ENCODE peak calls at places on chromosome 17, in six cellular contexts. B, U, I, Z, Y and J are unnamed samples. For H3K4me1, the result is how much of the 10 kb centered on the place peaks cover.

GRCh38 chr17:62965149-62965648 is 836 bp upstream of the TANC2 start:
- DNase-seq in B (no peak), U (no peak), I (no peak), Z (no peak), Y (no peak), J (no peak)

GRCh38 chr17:74678541-74678940 is 34.2 kb downstream of the CD300LF start:
- DNase-seq in B (no peak), U (no peak), I (no peak), Z (no peak), Y (no peak), J (no peak)

GRCh38 chr17:29723283-29724047 is 100.8 kb upstream of the CORO6 start:
- DNase-seq in B (no peak), U (no peak), I (no peak), Z (no peak), Y (no peak), J (no peak)

GRCh38 chr17:4712526-4712925 is 2.1 kb downstream of the ARRB2 start:
- DNase-seq in B (no peak), U (no peak), I (no peak), Z (no peak), Y (no peak), J (no peak)

GRCh38 chr17:75566456-75567233 is 21.0 kb upstream of the MYO15B start:
- DNase-seq in B (no peak), U (no peak), I (no peak), Z (no peak), Y (no peak), J (no peak)

GRCh38 chr17:61878520-61878919 is 15.2 kb upstream of the BRIP1 start:
- DNase-seq in B (no peak), U (no peak), I (no peak), Z (no peak), Y (no peak), J (no peak)

GRCh38 chr17:15220785-15221184 is 44.3 kb downstream of the PMP22 start:
- DNase-seq in B (no peak), U (no peak), I (no peak), Z (no peak), Y (no peak), J (no peak)

GRCh38 chr17:64694207-64694606 is 32.1 kb upstream of the SMURF2 start:
- DNase-seq in B (peak), U (peak), I (no peak), Z (peak), Y (no peak), J (peak)

GRCh38 chr17:81461607-81462500 is 50.7 kb downstream of the ACTG1 start:
- DNase-seq in B (no peak), U (no peak), I (no peak), Z (no peak), Y (no peak), J (no peak)

GRCh38 chr17:18182978-18183333 is 672 bp upstream of the ALKBH5 start:
- DNase-seq in B (peak), U (peak), I (no peak), Z (peak), Y (peak), J (peak)

GRCh38 chr17:44872131-44872768 is 24.6 kb downstream of the HIGD1B start:
- DNase-seq in B (no peak), U (peak), I (no peak), Z (no peak), Y (no peak), J (no peak)

GRCh38 chr17:4053596-4053995 is 89.2 kb downstream of the ZZEF1 start:
- DNase-seq in B (no peak), U (no peak), I (no peak), Z (no peak), Y (no peak), J (no peak)

GRCh38 chr17:39208893-39209292 is 8.8 kb downstream of the RPL19 start:
- DNase-seq in B (no peak), U (peak), I (peak), Z (peak), Y (no peak), J (no peak)

GRCh38 chr17:42886283-42887176 is 14.1 kb upstream of the G6PC1 start:
- DNase-seq in B (no peak), U (no peak), I (no peak), Z (peak), Y (no peak), J (no peak)

GRCh38 chr17:70270554-70270953 is 101.2 kb downstream of the KCNJ2 start:
- DNase-seq in B (no peak), U (no peak), I (no peak), Z (no peak), Y (no peak), J (no peak)

GRCh38 chr17:3635474-3636153 is 436 bp downstream of the SHPK start:
- DNase-seq in B (no peak), U (no peak), I (no peak), Z (peak), Y (no peak), J (no peak)

GRCh38 chr17:17350491-17351355 is 47.5 kb downstream of the NT5M start:
- DNase-seq in B (no peak), U (no peak), I (peak), Z (no peak), Y (no peak), J (peak)

GRCh38 chr17:82371333-82372062 is at the start of gene UTS2R:
- DNase-seq in B (no peak), U (peak), I (peak), Z (peak), Y (no peak), J (peak)

GRCh38 chr17:71500761-71501555 is 619.9 kb upstream of the SOX9 start:
- DNase-seq in B (no peak), U (no peak), I (no peak), Z (no peak), Y (no peak), J (no peak)

GRCh38 chr17:13561606-13562270 is 40.0 kb downstream of the HS3ST3A1 start:
- DNase-seq in B (no peak), U (no peak), I (no peak), Z (no peak), Y (no peak), J (no peak)

GRCh38 chr17:38454528-38454927 is 26.3 kb downstream of the ARHGAP23 start:
- DNase-seq in B (peak), U (peak), I (no peak), Z (no peak), Y (peak), J (no peak)

GRCh38 chr17:41777579-41778188 is 8.8 kb downstream of the JUP start:
- DNase-seq in B (peak), U (peak), I (no peak), Z (peak), Y (peak), J (peak)

GRCh38 chr17:45857977-45858708 is 13.5 kb downstream of the SPPL2C start:
- DNase-seq in B (no peak), U (no peak), I (peak), Z (no peak), Y (no peak), J (no peak)

GRCh38 chr17:81246679-81247338 is 7.7 kb downstream of the NDUFAF8 start:
- DNase-seq in B (no peak), U (peak), I (no peak), Z (no peak), Y (no peak), J (peak)

GRCh38 chr17:44758414-44759095 is at the start of gene ADAM11:
- DNase-seq in B (no peak), U (no peak), I (peak), Z (peak), Y (no peak), J (no peak)

GRCh38 chr17:35616506-35616905 is 29.4 kb downstream of the AP2B1 start:
- DNase-seq in B (no peak), U (no peak), I (no peak), Z (no peak), Y (no peak), J (no peak)

GRCh38 chr17:82912571-82913089 is 72.8 kb upstream of the ZNF750 start:
- DNase-seq in B (no peak), U (peak), I (no peak), Z (no peak), Y (no peak), J (no peak)

GRCh38 chr17:2776589-2777241 is 19.5 kb upstream of the RAP1GAP2 start:
- DNase-seq in B (no peak), U (no peak), I (peak), Z (peak), Y (no peak), J (no peak)

GRCh38 chr17:47720196-47720595 is 12.8 kb upstream of the TBX21 start:
- DNase-seq in B (no peak), U (no peak), I (no peak), Z (no peak), Y (no peak), J (no peak)
- H3K4me1 ChIP-seq in B (under half), U (under half), I (under half), Z (under half), Y (under half), J (under half)

DNA sequence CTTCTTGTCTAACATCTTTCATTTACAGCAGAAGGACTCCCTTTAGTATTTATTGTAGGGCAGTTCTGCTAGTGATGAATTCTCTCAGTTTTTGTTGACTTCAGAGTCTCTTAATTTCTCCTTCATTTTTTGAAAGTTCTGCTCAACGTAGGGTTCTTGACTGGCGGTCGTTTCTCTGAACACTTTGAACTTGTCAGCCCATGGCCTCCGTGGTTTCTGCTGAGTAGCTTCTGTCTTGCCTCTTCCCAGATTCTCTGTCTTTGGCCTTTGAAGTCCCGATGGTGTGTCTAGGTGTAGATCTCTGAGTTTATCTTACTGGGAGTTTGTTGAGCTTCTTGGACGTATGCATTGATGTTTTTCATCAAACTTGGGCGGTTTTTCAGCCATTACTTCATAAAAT is 13.4 kb downstream of the GAA start:
- DNase-seq in B (no peak), U (no peak), I (no peak), Z (no peak), Y (no peak), J (no peak)
- TF ChIP-seq CTCF in B (no peak), U (no peak), I (no peak), Z (no peak), Y (no peak), J (no peak)

DNA sequence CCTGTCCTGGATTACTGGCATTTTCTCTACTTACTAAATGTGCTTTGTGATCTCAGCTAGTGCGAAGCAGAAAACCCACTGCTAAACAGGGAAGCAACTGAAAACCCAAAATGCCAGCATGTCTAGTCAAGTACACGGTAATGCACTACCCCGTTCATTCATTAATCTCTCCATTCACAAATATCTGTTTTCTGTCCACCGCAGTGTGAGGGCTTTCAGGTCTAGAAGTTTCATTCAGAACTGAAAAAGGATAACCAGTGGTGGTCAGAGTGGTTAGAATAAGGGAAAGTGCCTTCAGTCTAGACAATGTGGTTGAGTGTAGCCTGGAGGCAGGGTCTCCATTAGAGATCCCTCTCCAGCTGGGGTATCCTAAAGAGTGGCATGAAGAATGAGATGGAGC is 68.3 kb downstream of the C17orf67 start:
- DNase-seq in B (no peak), U (no peak), I (no peak), Z (no peak), Y (no peak), J (no peak)
- H3K4me1 ChIP-seq in B (under half), U (under half), I (under half), Z (under half), Y (under half), J (under half)

GRCh38 chr17:77645441-77646430 is 312.8 kb upstream of the TNRC6C start:
- DNase-seq in B (no peak), U (no peak), I (peak), Z (no peak), Y (no peak), J (no peak)

GRCh38 chr17:77654296-77654695 is 304.2 kb upstream of the TNRC6C start:
- DNase-seq in B (no peak), U (no peak), I (no peak), Z (peak), Y (no peak), J (no peak)

GRCh38 chr17:77647531-77647930 is 311.0 kb upstream of the TNRC6C start:
- DNase-seq in B (no peak), U (no peak), I (peak), Z (peak), Y (no peak), J (no peak)

GRCh38 chr17:77651983-77652382 is 306.5 kb upstream of the TNRC6C start:
- DNase-seq in B (no peak), U (no peak), I (no peak), Z (peak), Y (no peak), J (no peak)

DNA sequence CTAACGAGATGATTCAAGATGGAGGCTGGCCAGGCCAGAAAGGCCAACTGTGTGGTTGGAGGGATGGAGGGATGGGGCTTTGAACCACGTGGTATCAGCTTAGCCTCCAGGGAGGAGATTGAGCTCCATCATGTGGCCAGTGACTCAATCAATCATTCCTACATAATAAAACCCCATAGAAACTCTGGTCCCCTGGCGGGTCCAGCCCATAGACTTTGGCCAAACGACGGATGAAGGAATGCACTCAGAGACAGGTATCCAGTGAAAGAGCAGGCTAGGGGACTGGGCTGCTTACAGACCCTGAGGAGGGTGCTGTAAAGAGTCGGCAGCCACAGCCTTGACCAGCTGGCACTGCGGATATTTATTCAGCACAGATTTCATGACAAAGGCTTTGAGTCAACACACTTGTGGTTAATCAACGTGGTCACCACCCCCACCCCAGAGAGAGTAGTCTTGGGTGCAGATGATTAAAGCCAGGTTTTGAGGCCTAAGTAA is 308.7 kb upstream of the TNRC6C start:
- DNase-seq in B (no peak), U (no peak), I (peak), Z (peak), Y (no peak), J (no peak)
- TF ChIP-seq CTCF in B (no peak), U (no peak), I (no peak), Z (no peak), Y (no peak), J (no peak)

GRCh38 chr17:27567563-27567859 is 63.5 kb upstream of the LGALS9 start:
- DNase-seq in B (no peak), U (no peak), I (no peak), Z (peak), Y (no peak), J (no peak)

GRCh38 chr17:27564463-27564862 is 66.5 kb upstream of the LGALS9 start:
- DNase-seq in B (no peak), U (peak), I (no peak), Z (no peak), Y (no peak), J (no peak)

GRCh38 chr17:27568216-27568615 is 62.8 kb upstream of the LGALS9 start:
- DNase-seq in B (no peak), U (peak), I (no peak), Z (no peak), Y (no peak), J (no peak)

GRCh38 chr17:27566673-27567562 is 64.1 kb upstream of the LGALS9 start:
- DNase-seq in B (no peak), U (no peak), I (no peak), Z (no peak), Y (no peak), J (no peak)

DNA sequence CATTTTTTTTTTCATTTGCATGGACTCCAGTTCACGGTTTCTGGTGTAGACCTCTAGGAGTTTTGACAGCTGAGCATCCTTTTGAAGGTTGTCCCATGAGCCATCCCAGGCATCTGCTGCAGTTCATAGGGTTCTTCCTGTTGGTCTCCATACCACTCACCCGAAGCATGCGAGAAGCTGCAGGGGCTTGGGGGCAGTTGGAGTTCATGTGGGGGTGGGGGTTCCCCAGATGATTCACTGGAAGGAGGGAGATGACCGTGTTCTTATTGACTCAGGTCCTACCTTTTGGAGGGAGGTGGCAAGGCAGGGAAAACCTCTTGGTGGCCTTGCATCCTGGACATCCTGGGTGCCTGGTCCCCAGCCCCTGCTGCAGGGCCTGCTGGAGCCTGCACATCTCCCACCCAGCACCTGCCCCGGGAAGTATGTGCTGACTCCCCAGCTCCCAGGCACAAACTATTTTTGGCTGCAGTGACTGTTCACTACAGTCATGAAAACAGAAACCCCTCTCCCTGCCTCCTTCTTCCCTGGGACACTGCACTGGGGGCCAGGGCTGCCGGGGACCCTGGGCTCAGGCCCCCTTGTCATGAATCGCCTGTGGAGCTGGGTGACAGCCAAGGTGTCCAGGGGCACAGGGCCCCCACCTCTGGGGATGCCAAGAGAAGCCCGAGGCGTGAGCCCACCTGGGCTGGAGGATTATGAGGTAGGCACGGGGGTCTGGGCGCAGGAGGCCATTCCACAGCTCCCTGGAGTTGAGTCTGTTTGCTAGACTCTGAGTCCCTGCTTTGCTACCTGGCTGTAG is 64.9 kb upstream of the LGALS9 start:
- DNase-seq in B (no peak), U (no peak), I (no peak), Z (no peak), Y (no peak), J (no peak)
- H3K4me1 ChIP-seq in B (under half), U (under half), I (under half), Z (under half), Y (under half), J (under half)

DNA sequence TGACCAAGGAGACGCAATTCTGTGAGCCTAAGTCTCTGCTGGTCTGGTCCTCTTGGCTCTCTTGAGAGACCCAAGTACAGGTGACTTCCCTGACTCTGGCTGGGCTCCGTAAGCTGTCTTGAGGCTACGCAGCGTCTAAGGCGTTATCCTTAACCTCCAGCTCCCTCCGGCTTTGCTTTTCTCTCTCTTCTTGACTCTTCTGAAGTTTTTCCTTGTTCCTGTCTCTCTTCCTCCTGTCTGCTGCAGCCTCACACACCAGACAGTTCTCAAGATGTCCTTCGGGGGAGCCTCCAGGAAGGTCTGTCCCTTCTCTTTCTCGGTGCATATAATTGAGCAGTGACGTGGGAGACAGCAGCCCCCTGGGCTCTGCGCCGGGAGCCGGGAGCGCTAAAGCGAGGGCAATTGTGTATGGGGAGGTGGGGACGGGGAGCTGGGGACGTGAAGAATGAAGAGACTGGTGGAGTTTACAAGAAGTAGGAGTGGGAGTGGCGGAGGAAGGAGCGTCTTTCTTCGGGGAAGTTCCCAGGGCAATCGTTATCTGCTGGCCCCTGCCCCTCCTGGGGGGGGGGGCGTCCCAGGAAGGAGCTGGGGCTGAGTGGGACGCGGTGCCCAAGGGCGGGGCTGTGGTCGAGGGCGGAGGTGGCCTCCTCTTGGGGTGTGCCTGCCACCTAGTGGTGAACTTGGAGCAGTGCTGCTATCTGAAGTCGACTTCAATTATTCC is 6.9 kb upstream of the PIRT start:
- DNase-seq in B (peak), U (peak), I (peak), Z (peak), Y (peak), J (peak)
- TF ChIP-seq CTCF in B (peak), U (peak), I (peak), Z (peak), Y (peak), J (peak)